ENCODE peak calls at places on chromosome 12, in seven cellular contexts. H is stimulated activated CD4-positive, alpha-beta T cell treated with anti-CD3 and anti-CD28 coated beads, Interleukin-1b, Interleukin-23, amount 100 ng/mL, for 1 hour; A is NCI-H460; U is amniotic stem cell; T is left cardiac atrium; D is glomerular endothelial cell; V is OCI-M1. E is an unnamed sample.

GRCh38 chr12:120292661-120293531 is at the start of gene RNU4-1:
- DNase-seq in H (peak; percentile 47), T (peak; percentile 76), V (peak; percentile 98), U (peak; percentile 84), D (peak; percentile 83), A (peak; percentile 96), E (peak; percentile 87)

GRCh38 chr12:67068773-67069450 is 200.2 kb upstream of the CAND1 start:
- DNase-seq in D (no peak), H (peak; percentile 17), V (no peak), U (no peak), T (peak; percentile 37), A (peak; percentile 14), E (no peak)

GRCh38 chr12:55637467-55637866 is 775 bp downstream of the OR10P1 start:
- DNase-seq in T (no peak), H (no peak), A (no peak), V (no peak), U (no peak), D (no peak), E (no peak)

GRCh38 chr12:4833511-4833910 is 76.2 kb upstream of the KCNA1 start:
- DNase-seq in H (no peak), A (no peak), D (no peak), T (no peak), U (no peak), V (no peak), E (no peak)

GRCh38 chr12:114938487-114939210 is 254.7 kb upstream of the TBX3 start:
- DNase-seq in D (no peak), A (no peak), V (no peak), U (no peak), H (no peak), T (no peak), E (peak; percentile 78)

GRCh38 chr12:130401703-130402102 is 64.0 kb downstream of the PIWIL1 start:
- DNase-seq in H (no peak), T (no peak), D (no peak), A (peak; percentile 15), V (no peak), U (no peak), E (no peak)

GRCh38 chr12:96047621-96048211 is 12.3 kb upstream of the LTA4H start:
- DNase-seq in V (peak; percentile 87), A (no peak), D (peak; percentile 33), H (no peak), U (peak; percentile 31), T (peak; percentile 26), E (no peak)

GRCh38 chr12:114812858-114813761 is 129.1 kb upstream of the TBX3 start:
- DNase-seq in V (peak; percentile 37), D (no peak), T (no peak), H (no peak), U (no peak), A (no peak), E (no peak)

GRCh38 chr12:26633591-26634210 is 199.3 kb downstream of the ITPR2 start:
- DNase-seq in U (no peak), T (no peak), A (no peak), V (no peak), H (no peak), D (no peak), E (peak; percentile 76)

GRCh38 chr12:12219664-12220063 is 47.2 kb downstream of the LRP6 start:
- DNase-seq in A (no peak), D (no peak), V (no peak), U (no peak), T (no peak), H (no peak), E (no peak)

GRCh38 chr12:124544311-124544970 is 23.0 kb downstream of the NCOR2 start:
- DNase-seq in H (no peak), A (no peak), V (no peak), U (no peak), D (no peak), T (no peak), E (no peak)

GRCh38 chr12:31238764-31239387 is 87.1 kb downstream of the SINHCAF start:
- DNase-seq in D (peak; percentile 12), H (peak; percentile 32), T (peak; percentile 70), A (peak; percentile 54), V (peak; percentile 83), U (peak; percentile 8), E (peak; percentile 41)

GRCh38 chr12:125549171-125549570 is 483.9 kb downstream of the AACS start:
- DNase-seq in A (no peak), U (no peak), T (no peak), H (no peak), D (no peak), V (no peak), E (peak; percentile 62)

GRCh38 chr12:12901158-12901791 is 9.9 kb downstream of the GPRC5A start:
- DNase-seq in V (no peak), T (peak; percentile 45), H (no peak), U (peak; percentile 90), D (no peak), A (no peak), E (peak; percentile 65)

GRCh38 chr12:129161511-129161910 is 308.2 kb downstream of the GLT1D1 start:
- DNase-seq in H (no peak), A (no peak), D (no peak), T (no peak), V (no peak), U (no peak), E (no peak)

GRCh38 chr12:132772551-132772950 is 10.9 kb upstream of the ANKLE2 start:
- DNase-seq in T (no peak), D (no peak), A (no peak), H (no peak), V (no peak), U (no peak), E (no peak)

GRCh38 chr12:12523229-12523628 is 39.4 kb downstream of the DUSP16 start:
- DNase-seq in H (no peak), T (no peak), A (no peak), U (no peak), V (no peak), D (no peak), E (no peak)

E was measured in putamen.